ENCODE peak calls at places on chromosomes 2 and 18, in five cellular contexts. S, Z, U, Y and T are unnamed samples.

GRCh38 chr18:79983253-79983652 is 5.1 kb downstream of the TXNL4A start:
- DNase-seq in Y (no peak), U (no peak), S (no peak), Z (no peak), T (no peak)

GRCh38 chr2:47304654-47305053 is 98.3 kb upstream of the MSH2 start:
- DNase-seq in Z (no peak), S (no peak), Y (no peak), U (no peak), T (no peak)

GRCh38 chr2:98013407-98014042 is 17.8 kb upstream of the TMEM131 start:
- DNase-seq in U (no peak), Y (no peak), Z (no peak), S (no peak), T (no peak)

GRCh38 chr18:10785798-10786197 is 260.0 kb downstream of the NAPG start:
- DNase-seq in Y (no peak), S (no peak), Z (no peak), U (no peak), T (no peak)

GRCh38 chr2:14656146-14656545 is 23.6 kb downstream of the LRATD1 start:
- DNase-seq in U (no peak), Y (no peak), S (no peak), Z (no peak), T (no peak)

GRCh38 chr2:24971300-24971549 is 530 bp downstream of the DNAJC27 start:
- DNase-seq in U (no peak), Z (no peak), S (no peak), Y (no peak), T (no peak)

GRCh38 chr2:62344472-62344871 is 148.6 kb downstream of the B3GNT2 start:
- DNase-seq in Y (no peak), U (no peak), S (no peak), Z (no peak), T (no peak)

GRCh38 chr2:41595235-41595634 is 452.6 kb upstream of the PKDCC start:
- DNase-seq in U (no peak), Y (no peak), Z (no peak), S (no peak), T (no peak)

GRCh38 chr2:173982182-173982714 is 17.1 kb upstream of the SP3 start:
- DNase-seq in Y (no peak), S (no peak), Z (no peak), U (no peak), T (no peak)

GRCh38 chr2:43452318-43452731 is 143.5 kb downstream of the THADA start:
- DNase-seq in Y (no peak), S (peak), U (no peak), Z (no peak), T (no peak)

GRCh38 chr2:212052412-212053159 is 486.0 kb downstream of the ERBB4 start:
- DNase-seq in Z (no peak), S (peak), U (no peak), Y (no peak), T (no peak)

GRCh38 chr2:73827018-73827417 is 1.7 kb upstream of the STAMBP start:
- DNase-seq in U (no peak), Y (no peak), S (peak), Z (no peak), T (no peak)

GRCh38 chr2:111057721-111058120 is 63.0 kb upstream of the BCL2L11 start:
- DNase-seq in Z (no peak), U (no peak), Y (no peak), S (no peak), T (no peak)

GRCh38 chr2:96665083-96665569 is 22.6 kb downstream of the FER1L5 start:
- DNase-seq in U (no peak), S (peak), Y (no peak), Z (peak), T (peak)

GRCh38 chr18:36758001-36758400 is 70.8 kb downstream of the TPGS2 start:
- DNase-seq in S (peak), U (no peak), Y (no peak), Z (no peak), T (no peak)

GRCh38 chr2:55518846-55519167 is 711 bp upstream of the CFAP36 start:
- DNase-seq in S (no peak), Z (no peak), U (no peak), Y (no peak), T (no peak)

GRCh38 chr2:151269798-151270568 is 8.3 kb upstream of the RBM43 start:
- DNase-seq in U (no peak), Z (no peak), Y (no peak), S (no peak), T (no peak)

GRCh38 chr2:230905448-230906430 is 19.3 kb downstream of the GPR55 start:
- DNase-seq in Y (peak), Z (no peak), S (no peak), U (peak), T (no peak)

GRCh38 chr2:210553371-210553770 is 3.0 kb upstream of the CPS1 start:
- DNase-seq in Z (no peak), S (no peak), Y (no peak), U (no peak), T (no peak)

GRCh38 chr2:200379481-200380120 is 73.1 kb downstream of the SPATS2L start:
- DNase-seq in Z (no peak), Y (no peak), S (no peak), U (no peak), T (no peak)

GRCh38 chr2:233811087-233811486 is 33.0 kb downstream of the MROH2A start:
- DNase-seq in Z (no peak), S (no peak), Y (peak), U (no peak), T (no peak)

GRCh38 chr2:238851026-238851425 is 3.1 kb downstream of the TWIST2 start:
- DNase-seq in U (no peak), Y (no peak), S (no peak), Z (no peak), T (no peak)

GRCh38 chr2:9748586-9748985 is 94.7 kb upstream of the TAF1B start:
- DNase-seq in Z (no peak), S (no peak), U (no peak), Y (no peak), T (no peak)

GRCh38 chr2:169767243-169767888 is 31.3 kb upstream of the SSB start:
- DNase-seq in Y (no peak), U (peak), Z (peak), S (peak), T (no peak)

GRCh38 chr2:127420039-127420864 is 2.0 kb downstream of the PROC start:
- DNase-seq in Y (peak), Z (no peak), S (no peak), U (no peak), T (no peak)

GRCh38 chr2:1744446-1745170 is at the start of gene PXDN:
- DNase-seq in S (peak), Z (no peak), Y (peak), U (peak), T (no peak)

GRCh38 chr2:113126845-113127645 is at the start of gene IL1RN:
- DNase-seq in Y (no peak), U (no peak), S (no peak), Z (no peak), T (peak)

GRCh38 chr2:211745295-211746097 is 793.1 kb downstream of the ERBB4 start:
- DNase-seq in Y (no peak), Z (peak), S (peak), U (peak), T (no peak)

GRCh38 chr2:138335036-138335435 is 166.5 kb upstream of the SPOPL start:
- DNase-seq in Z (no peak), S (no peak), Y (no peak), U (no peak), T (no peak)

GRCh38 chr2:165796129-165796528 is 2.1 kb upstream of the GALNT3 start:
- DNase-seq in Z (no peak), Y (no peak), S (no peak), U (no peak), T (no peak)

GRCh38 chr18:74196220-74197119 is 48.1 kb downstream of the TIMM21 start:
- DNase-seq in Y (no peak), U (peak), S (peak), Z (no peak), T (no peak)

GRCh38 chr2:129767346-129767745 is 212.1 kb upstream of the RAB6C start:
- DNase-seq in U (no peak), Z (no peak), S (no peak), Y (no peak), T (no peak)

GRCh38 chr2:109699646-109700045 is 85.5 kb downstream of the SOWAHC start:
- DNase-seq in U (no peak), Z (no peak), S (no peak), Y (no peak), T (no peak)

GRCh38 chr2:26243643-26244478 is 571 bp downstream of the HADHA start:
- DNase-seq in Y (no peak), Z (no peak), S (peak), U (no peak), T (no peak)

GRCh38 chr2:159030674-159031380 is 62.4 kb downstream of the TANC1 start:
- DNase-seq in Y (no peak), U (peak), Z (peak), S (peak), T (no peak)

DNA sequence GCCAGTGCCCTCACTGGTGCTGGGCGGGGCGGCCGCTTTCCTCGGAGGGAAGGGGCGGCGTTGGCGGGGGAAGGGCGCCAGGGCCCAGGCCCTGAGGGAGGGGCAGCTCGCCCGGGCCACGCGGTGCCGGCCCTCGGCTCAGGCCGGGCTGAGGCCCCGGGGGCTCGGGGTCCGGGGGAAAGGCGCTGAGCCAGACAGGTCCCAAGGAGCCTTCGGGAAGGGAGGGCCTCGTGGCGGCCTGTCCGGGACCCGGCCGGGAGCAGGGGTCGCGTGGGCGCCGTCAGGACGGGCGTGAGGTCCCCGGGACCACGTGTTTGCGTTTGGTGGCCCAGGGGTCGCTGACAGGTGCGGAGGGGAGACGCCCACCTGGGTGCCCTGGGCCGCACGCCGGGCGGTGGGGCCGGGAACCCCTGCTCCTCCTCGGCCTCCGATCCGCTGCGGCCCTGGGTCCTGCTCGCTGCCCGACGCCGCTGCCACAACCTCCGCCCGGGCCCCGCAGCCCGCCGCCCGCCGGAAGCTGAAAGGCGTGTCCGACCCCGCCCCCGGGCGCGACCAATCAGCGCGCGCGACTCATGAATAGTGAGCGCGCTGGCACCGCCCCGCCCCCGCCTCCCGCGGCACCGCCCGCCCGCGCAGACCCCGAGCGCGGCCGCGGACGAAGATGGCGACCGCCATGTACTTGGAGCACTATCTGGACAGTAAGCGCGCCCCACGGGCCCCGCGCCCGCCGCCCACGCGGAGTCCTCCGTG is at the start of gene ING5:
- DNase-seq in Z (peak), Y (peak), S (peak), U (peak), T (peak)
- TF ChIP-seq CTCF in Z (no peak), Y (no peak), S (peak), U (no peak), T (no peak)

DNA sequence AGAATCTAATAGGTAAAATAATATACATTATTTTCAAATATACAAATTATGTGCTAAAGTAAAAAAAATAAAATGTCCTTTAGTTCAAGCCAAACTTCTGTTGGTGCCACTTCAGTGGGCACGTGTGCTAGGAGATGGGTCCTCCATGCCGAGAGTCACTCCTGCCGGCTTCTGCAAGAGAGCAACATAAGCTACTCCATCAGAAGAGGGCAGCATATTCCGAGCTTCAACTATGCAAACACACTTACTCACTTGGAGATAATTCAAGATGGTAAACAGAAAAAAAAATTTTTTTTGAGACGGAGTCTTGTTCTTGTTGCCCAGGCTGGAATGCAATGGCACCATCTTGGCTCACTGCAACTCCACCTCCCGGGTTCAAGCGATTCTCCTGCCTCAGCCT is 24.4 kb downstream of the CNOT11 start:
- DNase-seq in S (peak), Z (no peak), Y (no peak), U (no peak), T (peak)
- TF ChIP-seq CTCF in S (peak), Z (no peak), Y (no peak), U (no peak), T (no peak)

GRCh38 chr2:106868199-106868598 is 17.8 kb downstream of the ST6GAL2 start:
- DNase-seq in Y (no peak), Z (no peak), S (no peak), U (peak), T (no peak)
- TF ChIP-seq CTCF in Y (no peak), Z (no peak), S (peak), U (peak), T (no peak)

DNA sequence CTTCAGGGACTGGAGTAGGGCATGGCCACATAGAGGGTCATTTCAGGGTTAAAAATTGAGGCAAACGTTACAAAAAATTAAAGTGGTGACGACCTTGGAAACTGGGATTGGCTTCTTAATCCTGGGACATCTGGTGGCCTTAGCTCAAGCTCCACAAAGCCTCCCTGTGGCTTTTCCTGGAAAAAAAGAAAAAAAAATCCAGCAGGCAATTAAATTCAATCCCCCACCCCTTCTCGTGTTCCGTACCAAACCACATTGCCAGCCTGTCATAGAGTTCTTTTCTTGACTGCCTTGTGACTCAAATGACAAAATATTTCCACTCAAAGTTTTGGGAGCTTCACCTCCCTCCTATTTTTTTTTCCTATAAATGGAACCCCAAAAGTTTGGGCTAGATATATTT is 195.6 kb downstream of the HRH4 start:
- DNase-seq in Z (no peak), U (no peak), S (no peak), Y (no peak), T (no peak)
- TF ChIP-seq CTCF in Z (no peak), U (no peak), S (no peak), Y (no peak), T (no peak)

DNA sequence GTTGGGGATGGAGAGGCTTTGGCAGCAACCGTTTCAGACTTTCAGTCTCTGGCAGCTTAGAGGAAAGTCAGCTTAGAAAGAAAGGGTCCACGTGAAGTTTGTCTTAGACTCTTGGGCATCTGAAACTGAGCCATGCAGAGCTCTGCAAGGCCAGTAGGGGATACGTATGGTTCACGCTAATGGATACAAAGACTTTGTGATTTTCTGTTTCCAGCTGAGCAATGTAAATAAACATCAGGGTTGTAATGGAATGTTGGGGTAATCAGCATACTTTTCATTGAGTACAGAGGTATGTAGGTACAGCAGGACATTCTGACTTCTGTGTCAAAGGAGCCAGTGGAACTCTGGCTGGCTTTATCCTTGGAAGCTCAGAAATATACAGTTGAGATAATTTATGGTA is 31.0 kb downstream of the RALB start:
- DNase-seq in Y (no peak), S (no peak), U (no peak), Z (no peak), T (no peak)
- TF ChIP-seq CTCF in Y (no peak), S (peak), U (no peak), Z (no peak), T (peak)

DNA sequence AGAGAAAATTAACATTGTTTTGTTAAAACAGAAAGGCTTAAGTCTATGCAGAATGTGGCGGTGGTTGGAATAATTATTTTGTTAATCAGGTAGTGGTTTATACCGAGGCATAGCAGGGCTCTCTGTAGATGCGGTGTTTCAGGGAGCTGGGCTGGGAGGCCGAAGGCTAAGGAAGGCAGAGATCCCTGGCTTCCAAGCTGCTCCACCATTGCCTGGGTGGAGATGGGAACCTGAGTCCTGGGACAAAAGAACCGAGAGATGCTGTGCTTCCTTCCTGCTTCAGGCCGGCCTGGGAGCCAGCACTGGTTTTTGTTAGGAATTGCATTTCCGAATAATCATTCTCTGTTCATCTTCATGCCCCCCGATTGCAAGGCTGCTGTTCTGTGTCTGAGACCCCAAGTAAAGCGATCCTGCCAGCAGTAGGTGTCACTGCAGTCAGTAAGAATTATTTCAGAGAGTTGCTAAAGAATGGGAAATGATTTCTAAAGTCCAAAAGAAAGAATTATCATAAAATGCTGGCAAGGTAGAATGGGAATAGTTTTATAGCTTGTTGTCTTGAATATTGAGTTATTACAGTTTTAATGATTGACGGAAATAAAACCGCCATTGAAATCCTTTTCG is 824.9 kb downstream of the GALR1 start:
- DNase-seq in S (no peak), U (no peak), Y (no peak), Z (no peak), T (no peak)
- TF ChIP-seq CTCF in S (no peak), U (no peak), Y (peak), Z (no peak), T (peak)

DNA sequence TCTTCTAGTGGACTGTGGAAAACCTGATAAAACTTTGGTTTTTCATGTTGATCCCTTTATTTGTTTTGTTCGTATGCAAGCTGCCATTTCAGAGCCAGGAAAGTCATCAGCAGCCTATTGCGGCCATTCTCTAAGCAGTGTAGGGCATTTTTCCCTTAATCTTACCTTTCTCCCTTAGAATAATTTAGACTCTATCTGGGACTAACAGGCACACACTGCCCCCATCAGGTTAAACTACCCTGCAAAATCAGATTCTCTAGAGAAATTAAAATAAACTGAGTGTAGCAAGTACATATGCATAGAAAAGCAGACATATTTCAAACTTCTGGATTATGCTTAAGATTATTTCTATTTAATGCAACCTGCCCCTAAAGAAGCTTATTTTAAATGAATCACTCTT is 347.4 kb downstream of the METTL4 start:
- DNase-seq in Y (no peak), Z (no peak), U (peak), S (peak), T (no peak)
- TF ChIP-seq CTCF in Y (peak), Z (peak), U (peak), S (peak), T (peak)